ENCODE peak calls at places on chromosomes 6 and 20, in six cellular contexts. T is activated CD4-positive, alpha-beta T cell treated with anti-CD3 and anti-CD28 coated beads for 4 hours; R is GOT3; M is NCI-H774; K is stimulated activated CD4-positive, alpha-beta T cell treated with anti-CD3 and anti-CD28 coated beads, Interleukin-2, amount 100 ng/mL, for 48 hours; S is H9. J is an unnamed sample.

GRCh38 chr6:16007146-16007545 is 121.7 kb upstream of the MYLIP start:
- DNase-seq in K (no peak), M (no peak), T (no peak), S (no peak), R (no peak), J (no peak)

GRCh38 chr6:131101911-131102680 is 33.2 kb upstream of the AKAP7 start:
- DNase-seq in S (no peak), R (no peak), K (no peak), T (no peak), M (no peak), J (peak)

GRCh38 chr6:27250955-27251671 is 3.6 kb downstream of the PRSS16 start:
- DNase-seq in T (peak), M (peak), S (peak), K (peak), R (no peak), J (no peak)

GRCh38 chr6:26260791-26261484 is 104.1 kb upstream of the BTN3A2 start:
- DNase-seq in S (no peak), T (no peak), R (no peak), K (no peak), M (no peak), J (no peak)

GRCh38 chr6:158793432-158793831 is 25.7 kb downstream of the EZR start:
- DNase-seq in R (no peak), K (no peak), T (peak), S (no peak), M (peak), J (no peak)

GRCh38 chr6:11236915-11237314 is 4.4 kb upstream of the NEDD9 start:
- DNase-seq in T (no peak), M (no peak), K (no peak), R (no peak), S (no peak), J (no peak)

GRCh38 chr20:62928246-62928939 is 2.1 kb upstream of the DIDO1 start:
- DNase-seq in K (no peak), S (peak), T (no peak), M (no peak), R (no peak), J (no peak)

GRCh38 chr6:97842536-97842935 is 559.5 kb upstream of the MMS22L start:
- DNase-seq in K (no peak), S (no peak), R (no peak), M (no peak), T (no peak), J (no peak)

GRCh38 chr6:32763417-32763816 is at the start of gene HLA-DQB2:
- DNase-seq in T (no peak), R (no peak), S (no peak), K (no peak), M (no peak), J (no peak)

GRCh38 chr6:4085329-4085695 is 6.4 kb upstream of the FAM217A start:
- DNase-seq in T (no peak), S (no peak), M (no peak), K (no peak), R (no peak), J (no peak)

GRCh38 chr20:1950836-1951235 is 43.0 kb downstream of the PDYN start:
- DNase-seq in R (no peak), K (no peak), M (no peak), T (no peak), S (no peak), J (no peak)

GRCh38 chr6:92945799-92946198 is 473.6 kb downstream of the EPHA7 start:
- DNase-seq in S (no peak), M (no peak), T (no peak), R (no peak), K (no peak), J (no peak)

GRCh38 chr6:133991096-133991593 is 38.1 kb downstream of the TBPL1 start:
- DNase-seq in T (no peak), S (no peak), R (no peak), M (no peak), K (no peak), J (peak)

GRCh38 chr20:38883081-38883980 is 42.9 kb upstream of the FAM83D start:
- DNase-seq in R (no peak), S (no peak), M (no peak), T (no peak), K (no peak), J (no peak)

J was measured in pulmonary artery endothelial cell.